ENCODE peak calls at places on chromosomes 13 and 19, in five cellular contexts. F is activated CD8-positive, alpha-beta memory T cell treated with anti-CD3 and anti-CD28 coated beads, Interleukin-2, amount 50 U/mL, for 4 hours; U is T-cell; P is CD4-positive, CD25-positive, alpha-beta regulatory T cell; M is fibroblast of lung. A is an unnamed sample.

GRCh38 chr19:44552324-44552723 is 22.8 kb upstream of the CEACAM20 start:
- DNase-seq in F (peak; percentile 22), U (no peak), P (no peak), M (peak; percentile 12), A (no peak)

GRCh38 chr19:40441719-40442253 is 2.3 kb downstream of the SERTAD3 start:
- DNase-seq in F (no peak), U (no peak), P (no peak), M (no peak), A (no peak)

GRCh38 chr19:49515767-49516166 is 3.3 kb downstream of the FCGRT start:
- DNase-seq in F (no peak), U (no peak), P (no peak), M (peak; percentile 41), A (no peak)

GRCh38 chr13:26017196-26017921 is 34.5 kb downstream of the SHISA2 start:
- DNase-seq in F (no peak), U (no peak), P (no peak), M (no peak), A (no peak)

GRCh38 chr19:48630289-48631036 is 6.7 kb downstream of the DBP start:
- DNase-seq in F (no peak), U (no peak), P (no peak), M (peak; percentile 68), A (no peak)

GRCh38 chr19:4357095-4357797 is 13.9 kb downstream of the MPND start:
- DNase-seq in F (no peak), U (no peak), P (no peak), M (no peak), A (no peak)

GRCh38 chr13:42228527-42228926 is 43.4 kb upstream of the AKAP11 start:
- DNase-seq in F (no peak), U (no peak), P (no peak), M (no peak), A (no peak)

GRCh38 chr13:21075303-21076264 is 14.2 kb upstream of the LATS2 start:
- DNase-seq in F (peak; percentile 25), U (no peak), P (no peak), M (peak; percentile 39), A (peak; percentile 52)

GRCh38 chr13:50357586-50358118 is 342.4 kb downstream of the KCNRG start:
- DNase-seq in F (no peak), U (no peak), P (no peak), M (peak; percentile 82), A (no peak)

GRCh38 chr19:43773725-43774102 is 7.1 kb downstream of the KCNN4 start:
- DNase-seq in F (no peak), U (no peak), P (no peak), M (no peak), A (no peak)

GRCh38 chr19:14410054-14410774 is 8.9 kb downstream of the DDX39A start:
- DNase-seq in F (peak; percentile 42), U (no peak), P (no peak), M (no peak), A (peak; percentile 80)

GRCh38 chr13:23159205-23159586 is 21.6 kb upstream of the SGCG start:
- DNase-seq in F (no peak), U (no peak), P (no peak), M (peak; percentile 69), A (no peak)

GRCh38 chr19:12884926-12885748 is 1.9 kb downstream of the KLF1 start:
- DNase-seq in F (peak; percentile 85), U (peak; percentile 80), P (peak; percentile 76), M (peak; percentile 46), A (peak; percentile 68)

GRCh38 chr19:30696514-30696913 is 324.3 kb downstream of the ZNF536 start:
- DNase-seq in F (no peak), U (no peak), P (no peak), M (peak; percentile 39), A (no peak)

GRCh38 chr19:56217039-56217949 is 15.2 kb downstream of the ZSCAN5C start:
- DNase-seq in F (no peak), U (no peak), P (no peak), M (peak; percentile 11), A (no peak)

GRCh38 chr13:32824061-32824460 is 192.2 kb upstream of the KL start:
- DNase-seq in F (no peak), U (no peak), P (no peak), M (no peak), A (no peak)

GRCh38 chr13:92984151-92984550 is 242.5 kb upstream of the GPC6 start:
- DNase-seq in F (no peak), U (no peak), P (no peak), M (no peak), A (no peak)

GRCh38 chr13:112244061-112244460 is 132.1 kb upstream of the SPACA7 start:
- DNase-seq in F (no peak), U (no peak), P (no peak), M (no peak), A (no peak)

A was measured in immature natural killer cell.